ENCODE peak calls at places on chromosome 7, in four cellular contexts. N is fibroblast of lung; E is psoas muscle; G is CD8-positive, alpha-beta T cell. S is an unnamed sample.

GRCh38 chr7:116859323-116859722 is 3.1 kb upstream of the CAPZA2 start:
- DNase-seq in E (no peak), G (no peak), N (peak; percentile 92), S (no peak)

GRCh38 chr7:17304926-17305325 is 6.5 kb downstream of the AHR start:
- DNase-seq in E (no peak), N (peak; percentile 86), G (no peak), S (no peak)

GRCh38 chr7:147308539-147308938 is 1191.9 kb downstream of the CNTNAP2 start:
- DNase-seq in E (no peak), N (peak; percentile 5), G (no peak), S (no peak)

GRCh38 chr7:130891254-130892094 is 157.5 kb upstream of the KLF14 start:
- DNase-seq in G (no peak), N (peak; percentile 98), E (peak; percentile 82), S (peak; percentile 68)

GRCh38 chr7:38656976-38657375 is 25.8 kb upstream of the AMPH start:
- DNase-seq in G (no peak), N (no peak), E (no peak), S (no peak)

GRCh38 chr7:106562711-106563366 is 98.1 kb downstream of the CCDC71L start:
- DNase-seq in G (no peak), N (peak; percentile 6), E (no peak), S (no peak)

GRCh38 chr7:123522061-123522460 is 12.3 kb downstream of the IQUB start:
- DNase-seq in N (no peak), E (no peak), G (no peak), S (no peak)

GRCh38 chr7:129443612-129444011 is 9.4 kb downstream of the STRIP2 start:
- DNase-seq in G (no peak), E (peak; percentile 61), N (no peak), S (no peak)

GRCh38 chr7:128197586-128197985 is 43.5 kb upstream of the LEP start:
- DNase-seq in G (peak; percentile 5), N (no peak), E (no peak), S (no peak)

GRCh38 chr7:105656922-105657521 is 75.7 kb upstream of the EFCAB10 start:
- DNase-seq in N (peak; percentile 33), E (no peak), G (peak; percentile 77), S (no peak)

GRCh38 chr7:73895626-73896025 is 34.7 kb downstream of the TMEM270 start:
- DNase-seq in G (no peak), N (no peak), E (no peak), S (no peak)

GRCh38 chr7:64870656-64871055 is 32.4 kb upstream of the ZNF273 start:
- DNase-seq in N (no peak), E (no peak), G (peak; percentile 23), S (no peak)

GRCh38 chr7:14021069-14021468 is 31.6 kb upstream of the ETV1 start:
- DNase-seq in N (peak; percentile 60), E (no peak), G (no peak), S (no peak)

GRCh38 chr7:68977709-68978108 is 620.6 kb upstream of the AUTS2 start:
- DNase-seq in E (no peak), N (no peak), G (no peak), S (no peak)

GRCh38 chr7:102220929-102221850 is 65.5 kb upstream of the SH2B2 start:
- DNase-seq in G (no peak), E (no peak), N (peak; percentile 41), S (no peak)

GRCh38 chr7:27158436-27159277 is 2.2 kb upstream of the HOXA7 start:
- DNase-seq in N (no peak), G (peak; percentile 44), E (peak; percentile 52), S (no peak)

GRCh38 chr7:44633254-44634186 is 27.1 kb downstream of the OGDH start:
- DNase-seq in N (peak; percentile 97), G (no peak), E (peak; percentile 85), S (peak; percentile 59)

GRCh38 chr7:50664937-50665336 is 99.7 kb upstream of the DDC start:
- DNase-seq in N (no peak), G (no peak), E (no peak), S (no peak)

GRCh38 chr7:44735403-44736165 is 13.1 kb upstream of the ZMIZ2 start:
- DNase-seq in N (peak; percentile 95), E (no peak), G (no peak), S (no peak)

GRCh38 chr7:151119055-151119415 is 32.8 kb downstream of the AGAP3 start:
- DNase-seq in N (no peak), E (no peak), G (no peak), S (no peak)

GRCh38 chr7:151792011-151792410 is 84.9 kb downstream of the PRKAG2 start:
- DNase-seq in E (no peak), G (no peak), N (no peak), S (peak; percentile 19)

GRCh38 chr7:74068378-74069085 is 15.1 kb upstream of the LIMK1 start:
- DNase-seq in E (peak; percentile 49), N (no peak), G (no peak), S (peak; percentile 43)

GRCh38 chr7:129343099-129343700 is 91.0 kb upstream of the STRIP2 start:
- DNase-seq in E (no peak), N (peak; percentile 77), G (no peak), S (no peak)

GRCh38 chr7:159143780-159144755 is 599 bp downstream of the VIPR2 start:
- DNase-seq in E (peak; percentile 66), G (no peak), N (no peak), S (no peak)

GRCh38 chr7:80183900-80184685 is 49.5 kb downstream of the GNAI1 start:
- DNase-seq in G (no peak), N (peak; percentile 15), E (no peak), S (no peak)

GRCh38 chr7:157780721-157781120 is 443.9 kb downstream of the DNAJB6 start:
- DNase-seq in G (no peak), E (no peak), N (no peak), S (no peak)

GRCh38 chr7:44581426-44581906 is 565 bp downstream of the TMED4 start:
- DNase-seq in G (peak; percentile 73), N (peak; percentile 18), E (no peak), S (no peak)

GRCh38 chr7:36639826-36640225 is 84.5 kb downstream of the AOAH start:
- DNase-seq in N (no peak), G (peak; percentile 86), E (no peak), S (no peak)

GRCh38 chr7:151628846-151629604 is 109.3 kb upstream of the RHEB start:
- DNase-seq in E (no peak), N (no peak), G (no peak), S (no peak)

GRCh38 chr7:23956769-23957556 is 246.9 kb downstream of the STK31 start:
- DNase-seq in N (no peak), E (no peak), G (no peak), S (no peak)

GRCh38 chr7:4139656-4140320 is 542.3 kb upstream of the FOXK1 start:
- DNase-seq in N (no peak), E (no peak), G (no peak), S (peak; percentile 24)

GRCh38 chr7:15839415-15840100 is 153.1 kb upstream of the MEOX2 start:
- DNase-seq in G (no peak), E (peak; percentile 82), N (peak; percentile 39), S (peak; percentile 46)

GRCh38 chr7:157980774-157981173 is 606.8 kb downstream of the PTPRN2 start:
- DNase-seq in N (no peak), E (peak; percentile 19), G (no peak), S (no peak)

GRCh38 chr7:120229094-120229493 is 43.9 kb upstream of the KCND2 start:
- DNase-seq in E (no peak), G (no peak), N (no peak), S (no peak)

GRCh38 chr7:140525741-140526140 is 46.4 kb upstream of the MKRN1 start:
- DNase-seq in N (no peak), E (no peak), G (peak; percentile 61), S (no peak)

GRCh38 chr7:111801277-111801676 is 239.0 kb upstream of the IMMP2L start:
- DNase-seq in G (no peak), E (no peak), N (no peak), S (no peak)
- H3K27ac ChIP-seq in G (no peak overlapping the region), E (no peak overlapping the region), N (no peak overlapping the region), S (no peak overlapping the region)

GRCh38 chr7:2290877-2291276 is 23.4 kb downstream of the SNX8 start:
- DNase-seq in E (no peak), N (no peak), G (no peak), S (no peak)

GRCh38 chr7:2299131-2299829 is 15.0 kb downstream of the SNX8 start:
- DNase-seq in G (no peak), E (no peak), N (peak; percentile 75), S (peak; percentile 77)

GRCh38 chr7:2299853-2300512 is 14.3 kb downstream of the SNX8 start:
- DNase-seq in G (no peak), E (no peak), N (no peak), S (no peak)

GRCh38 chr7:2296830-2297229 is 17.4 kb downstream of the SNX8 start:
- DNase-seq in G (no peak), E (no peak), N (no peak), S (no peak)

DNA sequence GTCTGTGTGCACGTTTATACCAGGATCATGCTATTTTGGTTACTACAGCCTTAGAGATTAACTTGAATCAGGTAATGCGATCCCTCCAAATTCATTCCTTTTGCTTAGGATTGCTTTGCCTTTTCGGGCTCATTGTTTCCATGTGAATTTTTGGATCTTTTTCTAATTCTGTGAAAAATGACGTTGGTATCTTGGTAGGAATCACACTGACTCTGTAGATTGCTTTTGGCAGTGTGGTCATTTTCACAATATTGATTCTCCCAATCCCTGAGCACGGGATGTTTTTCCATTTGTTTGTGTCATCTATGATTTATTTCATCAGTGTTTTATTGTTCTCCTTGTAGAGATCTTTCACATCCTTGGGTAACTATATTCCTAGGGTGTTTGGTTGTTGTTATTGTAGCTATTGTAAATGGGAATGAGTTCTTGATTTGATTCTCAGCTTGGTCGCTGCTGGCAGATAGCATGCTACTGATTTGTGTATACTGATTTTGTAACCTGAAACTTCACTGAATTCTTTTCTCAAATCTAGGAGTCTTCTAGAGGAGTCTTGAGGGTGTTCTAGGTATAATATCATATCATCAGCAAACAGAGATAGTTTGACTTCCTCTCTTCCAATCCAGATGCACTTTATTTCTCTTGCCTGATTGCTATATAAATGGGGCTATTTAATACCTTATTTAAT is 18.2 kb downstream of the SNX8 start:
- DNase-seq in N (no peak), G (no peak), E (no peak), S (no peak)
- H3K4me1 ChIP-seq in N (no peaks in the 10 kb centered on the region), G (no peaks in the 10 kb centered on the region), E (no peaks in the 10 kb centered on the region), S (peaks cover 25% of the 10 kb centered on the region)

GRCh38 chr7:93921190-93921585 is 347 bp upstream of the GNG11 start:
- DNase-seq in E (no peak), N (peak; percentile 5), G (no peak), S (no peak)
- H3K4me3 ChIP-seq in E (peak overlapping the region; percentile 63), N (peak overlapping the region; percentile 67), G (no peak overlapping the region), S (peak overlapping the region; percentile 59)

GRCh38 chr7:46550864-46551263 is 629.8 kb upstream of the IGFBP3 start:
- DNase-seq in G (no peak), E (no peak), N (no peak), S (no peak)
- H3K27ac ChIP-seq in G (no peak overlapping the region), E (no peak overlapping the region), N (no peak overlapping the region), S (no peak overlapping the region)

DNA sequence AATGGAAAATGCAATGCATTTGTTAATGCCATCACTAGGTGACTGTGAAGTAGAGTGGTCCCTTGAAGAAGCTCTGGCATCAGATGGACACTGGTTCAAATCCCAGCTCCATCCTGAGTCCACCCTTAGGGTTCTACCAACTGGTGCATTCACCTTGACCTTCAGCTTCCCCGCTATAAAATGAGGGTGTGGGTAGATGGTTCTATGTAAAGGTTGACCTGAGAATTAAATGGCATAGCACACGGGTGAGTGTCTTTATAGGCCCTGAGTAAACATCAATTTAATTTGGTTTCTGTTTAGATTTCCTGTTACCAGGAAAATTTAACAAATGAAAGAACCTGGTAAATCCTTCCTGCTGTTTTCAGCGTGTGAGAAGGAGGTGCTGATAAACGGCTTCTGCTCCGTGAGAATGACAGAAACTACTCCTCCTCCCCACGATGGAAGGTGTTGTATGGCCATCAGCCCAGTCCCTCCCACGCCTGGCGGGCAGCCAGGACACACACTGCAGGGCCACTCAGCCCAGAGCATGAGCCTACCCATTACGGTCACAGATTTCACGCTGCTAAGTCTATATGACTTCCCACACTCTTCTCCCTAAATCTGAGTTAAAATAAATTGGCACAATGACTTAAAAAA is 210.1 kb downstream of the TNS3 start:
- DNase-seq in G (no peak), N (peak; percentile 34), E (peak; percentile 73), S (peak; percentile 85)
- H3K4me1 ChIP-seq in G (no peaks in the 10 kb centered on the region), N (peaks cover 5% of the 10 kb centered on the region), E (peaks cover 38% of the 10 kb centered on the region), S (peaks cover 12% of the 10 kb centered on the region)

S was measured in lower lobe of right lung.